ENCODE peak calls at places on chromosomes 3 and 15, in six cellular contexts. K is GM12865; O is NCI-H1694; M is NCI-H1105 treated with DMSO at 0.1 percent for 48 hours; V is WTC11; I is activated CD4-positive, alpha-beta T cell treated with anti-CD3 and anti-CD28 coated beads for 36 hours. G is an unnamed sample.

GRCh38 chr3:38168151-38168987 is 3.0 kb downstream of the OXSR1 start:
- DNase-seq in O (no peak), I (no peak), V (no peak), M (no peak), K (no peak), G (no peak)

GRCh38 chr3:193087336-193087735 is 153.7 kb upstream of the PLAAT1 start:
- DNase-seq in K (no peak), O (no peak), V (no peak), M (no peak), I (no peak), G (no peak)

GRCh38 chr15:97706059-97706458 is 254.4 kb upstream of the ARRDC4 start:
- DNase-seq in O (no peak), V (no peak), I (no peak), K (no peak), M (no peak), G (no peak)

GRCh38 chr3:134066539-134067310 is 37.0 kb upstream of the SLCO2A1 start:
- DNase-seq in I (no peak), O (no peak), K (no peak), V (no peak), M (no peak), G (no peak)

GRCh38 chr15:64532515-64532914 is 72.1 kb downstream of the ZNF609 start:
- DNase-seq in O (no peak), M (no peak), V (no peak), I (no peak), K (peak; percentile 28), G (no peak)

GRCh38 chr15:57994468-57995154 is 70.9 kb downstream of the ALDH1A2 start:
- DNase-seq in O (no peak), V (no peak), I (no peak), M (no peak), K (no peak), G (no peak)

GRCh38 chr3:164452707-164453106 is 625.6 kb downstream of the SI start:
- DNase-seq in V (no peak), M (no peak), K (no peak), I (no peak), O (no peak), G (no peak)

GRCh38 chr3:193901007-193901406 is 234.9 kb upstream of the HES1 start:
- DNase-seq in O (no peak), I (no peak), V (no peak), K (no peak), M (no peak), G (no peak)

GRCh38 chr15:80926126-80926525 is 63.5 kb downstream of the MESD start:
- DNase-seq in O (no peak), K (no peak), I (no peak), M (no peak), V (no peak), G (no peak)

GRCh38 chr3:160473233-160473632 is 23.6 kb upstream of the TRIM59 start:
- DNase-seq in O (no peak), I (no peak), V (no peak), M (no peak), K (no peak), G (no peak)

GRCh38 chr15:65336369-65336766 is 31.9 kb downstream of the RNU5B-1 start:
- DNase-seq in I (no peak), O (no peak), M (no peak), K (peak; percentile 14), V (no peak), G (no peak)

GRCh38 chr3:12974819-12975218 is 98.4 kb downstream of the IQSEC1 start:
- DNase-seq in I (no peak), V (no peak), M (no peak), K (no peak), O (no peak), G (no peak)

GRCh38 chr15:70242962-70243685 is 145.4 kb upstream of the TLE3 start:
- DNase-seq in V (no peak), I (no peak), K (no peak), O (no peak), M (no peak), G (no peak)

GRCh38 chr3:9183811-9184463 is 65.5 kb downstream of the SRGAP3 start:
- DNase-seq in I (no peak), O (no peak), M (no peak), K (no peak), V (peak; percentile 63), G (no peak)

GRCh38 chr15:69126054-69126469 is 34.4 kb upstream of the GLCE start:
- DNase-seq in K (no peak), M (no peak), O (no peak), I (no peak), V (no peak), G (no peak)

GRCh38 chr3:193897288-193897687 is 238.7 kb upstream of the HES1 start:
- DNase-seq in V (no peak), K (no peak), M (no peak), I (no peak), O (no peak), G (no peak)

GRCh38 chr3:23209103-23209502 is 6.0 kb downstream of the UBE2E2 start:
- DNase-seq in M (no peak), O (no peak), I (no peak), V (no peak), K (no peak), G (peak; percentile 52)

GRCh38 chr15:83890584-83890983 is 236.7 kb downstream of the ADAMTSL3 start:
- DNase-seq in K (no peak), M (no peak), I (no peak), O (no peak), V (no peak), G (no peak)

GRCh38 chr3:188631291-188632010 is 477.5 kb downstream of the LPP start:
- DNase-seq in K (no peak), M (no peak), O (no peak), V (no peak), I (no peak), G (no peak)

GRCh38 chr3:66095295-66096001 is 56.7 kb upstream of the MAGI1 start:
- DNase-seq in M (no peak), I (no peak), O (no peak), K (no peak), V (no peak), G (no peak)

GRCh38 chr3:141147657-141148056 is 84.0 kb upstream of the PXYLP1 start:
- DNase-seq in O (no peak), V (no peak), K (no peak), M (no peak), I (no peak), G (no peak)

GRCh38 chr15:81749667-81750360 is 296.0 kb downstream of the MEX3B start:
- DNase-seq in I (no peak), M (peak; percentile 26), O (peak; percentile 45), V (no peak), K (no peak), G (no peak)

GRCh38 chr15:28131400-28131799 is 32.3 kb upstream of the OCA2 start:
- DNase-seq in M (no peak), O (no peak), I (no peak), V (no peak), K (no peak), G (no peak)

GRCh38 chr15:47768730-47769129 is 51.4 kb downstream of the SEMA6D start:
- DNase-seq in O (no peak), K (no peak), I (no peak), M (no peak), V (no peak), G (no peak)

GRCh38 chr3:184300377-184300717 is 1.3 kb downstream of the PSMD2 start:
- DNase-seq in V (no peak), O (no peak), I (no peak), K (no peak), M (no peak), G (no peak)

GRCh38 chr3:102112706-102113230 is 263.5 kb downstream of the NFKBIZ start:
- DNase-seq in V (no peak), M (no peak), K (no peak), O (no peak), I (no peak), G (no peak)

GRCh38 chr15:59953392-59953883 is 50.7 kb upstream of the FOXB1 start:
- DNase-seq in O (no peak), K (no peak), I (no peak), M (peak; percentile 99), V (no peak), G (no peak)

GRCh38 chr3:158097571-158098553 is 8.4 kb downstream of the SHOX2 start:
- DNase-seq in V (peak; percentile 91), M (peak; percentile 96), I (peak; percentile 86), O (no peak), K (peak; percentile 94), G (peak; percentile 97)

GRCh38 chr3:119227064-119227850 is 13.4 kb downstream of the B4GALT4 start:
- DNase-seq in V (no peak), O (no peak), K (no peak), M (no peak), I (no peak), G (no peak)

GRCh38 chr3:134650431-134651346 is at the start of gene KY:
- DNase-seq in I (peak; percentile 36), M (peak; percentile 87), O (no peak), V (peak; percentile 69), K (no peak), G (peak; percentile 80)

GRCh38 chr3:174242311-174243041 is 616.7 kb upstream of the NAALADL2 start:
- DNase-seq in V (no peak), K (no peak), M (no peak), I (no peak), O (no peak), G (no peak)

GRCh38 chr3:66179813-66180212 is 41.0 kb upstream of the SLC25A26 start:
- DNase-seq in V (no peak), I (no peak), O (no peak), K (no peak), M (no peak), G (no peak)

GRCh38 chr15:81334768-81335447 is 11.0 kb upstream of the STARD5 start:
- DNase-seq in K (no peak), M (no peak), I (no peak), O (no peak), V (no peak), G (no peak)

GRCh38 chr3:112744825-112745566 is 101.7 kb downstream of the CD200R1L start:
- DNase-seq in K (no peak), I (no peak), O (no peak), M (no peak), V (no peak), G (peak; percentile 77)

GRCh38 chr15:91946075-91946474 is 92.6 kb downstream of the SLCO3A1 start:
- DNase-seq in M (no peak), V (no peak), O (no peak), I (no peak), K (no peak), G (no peak)

GRCh38 chr15:100802421-100803157 is 77.0 kb upstream of the ALDH1A3 start:
- DNase-seq in M (no peak), O (no peak), K (no peak), I (no peak), V (no peak), G (no peak)

GRCh38 chr15:70783610-70784021 is 20.3 kb upstream of the UACA start:
- DNase-seq in K (no peak), O (no peak), I (no peak), M (no peak), V (no peak), G (no peak)

GRCh38 chr15:66714543-66714981 is 12.5 kb downstream of the SMAD6 start:
- DNase-seq in V (no peak), K (no peak), I (no peak), O (no peak), M (no peak), G (no peak)

GRCh38 chr15:34721802-34722795 is 32.7 kb downstream of the GJD2 start:
- DNase-seq in M (peak; percentile 65), O (peak; percentile 37), V (peak; percentile 46), I (peak; percentile 5), K (peak; percentile 2), G (no peak)